ENCODE peak calls at places on chromosomes 1 and 21, in four cellular contexts. T is esophagus squamous epithelium, J is AG08396, U is GF-D8. G is an unnamed sample.

GRCh38 chr1:224894915-224895314 is 34.6 kb upstream of the DNAH14 start:
- DNase-seq in T (no peak), J (peak; percentile 15), U (no peak), G (no peak)

GRCh38 chr1:205012416-205013140 is 30.4 kb upstream of the CNTN2 start:
- DNase-seq in T (no peak), J (no peak), U (no peak), G (no peak)

GRCh38 chr1:34970829-34971228 is 14.3 kb downstream of the TMEM35B start:
- DNase-seq in T (no peak), J (no peak), U (no peak), G (no peak)

GRCh38 chr1:8031176-8031785 is 5.2 kb upstream of the ERRFI1 start:
- DNase-seq in T (no peak), J (no peak), U (peak; percentile 9), G (no peak)

GRCh38 chr1:30024411-30025195 is 698.8 kb downstream of the MATN1 start:
- DNase-seq in T (no peak), J (no peak), U (no peak), G (peak; percentile 51)

GRCh38 chr1:216600730-216601426 is 122.4 kb downstream of the ESRRG start:
- DNase-seq in T (peak; percentile 1), J (peak; percentile 91), U (no peak), G (peak; percentile 67)

GRCh38 chr1:185825556-185825955 is 91.4 kb downstream of the HMCN1 start:
- DNase-seq in T (no peak), J (no peak), U (no peak), G (no peak)

GRCh38 chr1:210360852-210361477 is 32.3 kb downstream of the HHAT start:
- DNase-seq in T (no peak), J (peak; percentile 38), U (no peak), G (no peak)

GRCh38 chr1:19010995-19011696 is 54.7 kb upstream of the IFFO2 start:
- DNase-seq in T (no peak), J (peak; percentile 88), U (peak; percentile 4), G (peak; percentile 63)

GRCh38 chr1:77704736-77705135 is 22.3 kb upstream of the ZZZ3 start:
- DNase-seq in T (no peak), J (no peak), U (no peak), G (no peak)

GRCh38 chr1:2570261-2570794 is 14.2 kb downstream of the TNFRSF14 start:
- DNase-seq in T (no peak), J (no peak), U (no peak), G (no peak)

GRCh38 chr1:26197813-26198212 is 7.4 kb downstream of the CATSPER4 start:
- DNase-seq in T (no peak), J (no peak), U (no peak), G (no peak)

GRCh38 chr1:1360511-1361169 is 2.3 kb upstream of the MXRA8 start:
- DNase-seq in T (no peak), J (peak; percentile 95), U (no peak), G (peak; percentile 50)

GRCh38 chr21:25956993-25957714 is 213.4 kb downstream of the APP start:
- DNase-seq in T (no peak), J (peak; percentile 31), U (no peak), G (no peak)

GRCh38 chr21:44489962-44490361 is 34.7 kb downstream of the LRRC3 start:
- DNase-seq in T (no peak), J (no peak), U (no peak), G (no peak)

GRCh38 chr1:183622884-183623785 is 12.4 kb downstream of the ARPC5 start:
- DNase-seq in T (no peak), J (no peak), U (peak; percentile 31), G (no peak)

GRCh38 chr1:9413877-9414213 is 121.2 kb downstream of the SPSB1 start:
- DNase-seq in T (no peak), J (peak; percentile 55), U (no peak), G (peak; percentile 90)

GRCh38 chr1:230922620-230923019 is 54.3 kb upstream of the C1orf198 start:
- DNase-seq in T (no peak), J (no peak), U (no peak), G (no peak)

GRCh38 chr1:198212675-198213074 is 55.9 kb downstream of the NEK7 start:
- DNase-seq in T (no peak), J (peak; percentile 56), U (no peak), G (no peak)

GRCh38 chr21:34668803-34669148 is at the start of gene CLIC6:
- DNase-seq in T (no peak), J (no peak), U (no peak), G (no peak)

GRCh38 chr1:9439074-9439761 is 100.0 kb upstream of the SLC25A33 start:
- DNase-seq in T (no peak), J (no peak), U (no peak), G (no peak)

GRCh38 chr1:228005511-228006033 is 1.2 kb upstream of the WNT3A start:
- DNase-seq in T (no peak), J (no peak), U (no peak), G (no peak)

GRCh38 chr1:200139661-200140250 is 112.2 kb downstream of the NR5A2 start:
- DNase-seq in T (no peak), J (peak; percentile 70), U (peak; percentile 12), G (no peak)

GRCh38 chr1:109935451-109935900 is 24.8 kb downstream of the CSF1 start:
- DNase-seq in T (no peak), J (no peak), U (no peak), G (no peak)

GRCh38 chr1:180594723-180595122 is 36.0 kb downstream of the OVAAL start:
- DNase-seq in T (no peak), J (no peak), U (no peak), G (no peak)

GRCh38 chr1:233289676-233290075 is 5.8 kb downstream of the PCNX2 start:
- DNase-seq in T (no peak), J (no peak), U (no peak), G (no peak)

GRCh38 chr1:243434594-243434993 is 178.8 kb downstream of the SDCCAG8 start:
- DNase-seq in T (no peak), J (no peak), U (no peak), G (no peak)

GRCh38 chr1:109149874-109150601 is 36.1 kb downstream of the ELAPOR1 start:
- DNase-seq in T (no peak), J (no peak), U (no peak), G (no peak)

GRCh38 chr1:173900992-173901391 is 16.1 kb downstream of the SERPINC1 start:
- DNase-seq in T (no peak), J (no peak), U (no peak), G (no peak)

GRCh38 chr21:17793675-17794123 is 25.5 kb downstream of the C21orf91 start:
- DNase-seq in T (no peak), J (peak; percentile 22), U (no peak), G (no peak)

GRCh38 chr1:21325231-21325718 is 35.0 kb upstream of the ECE1 start:
- DNase-seq in T (no peak), J (no peak), U (peak; percentile 83), G (no peak)

GRCh38 chr1:155507960-155508359 is 54.6 kb downstream of the ASH1L start:
- DNase-seq in T (no peak), J (no peak), U (no peak), G (no peak)

GRCh38 chr1:53590581-53591515 is 131.6 kb downstream of the DMRTB1 start:
- DNase-seq in T (no peak), J (no peak), U (no peak), G (no peak)

G was measured in ascending aorta.